ENCODE peak calls at places on chromosomes 1 and 21, in five cellular contexts. R is H1, D is NT2/D1, I is HEK293T, P is GM12878. H is an unnamed sample.

GRCh38 chr1:47940779-47941178 is 56.4 kb downstream of the TRABD2B start:
- DNase-seq in P (no peak), I (no peak), R (no peak), D (no peak), H (no peak)

GRCh38 chr1:11831945-11832725 is 15.4 kb downstream of the NPPA start:
- DNase-seq in P (no peak), D (no peak), I (no peak), R (no peak), H (no peak)

GRCh38 chr1:92853299-92853698 is 21.5 kb downstream of the RPL5 start:
- DNase-seq in R (no peak), D (no peak), I (no peak), P (no peak), H (no peak)

GRCh38 chr1:54857741-54858665 is 29.0 kb downstream of the DHCR24 start:
- DNase-seq in R (no peak), D (no peak), P (no peak), I (no peak), H (no peak)

GRCh38 chr21:15749045-15749867 is 19.5 kb downstream of the USP25 start:
- DNase-seq in D (no peak), R (no peak), P (no peak), I (no peak), H (peak)

GRCh38 chr21:27649323-27649722 is 682.4 kb upstream of the ADAMTS5 start:
- DNase-seq in D (no peak), I (no peak), R (no peak), P (no peak), H (no peak)

GRCh38 chr1:236426215-236426614 is 32.1 kb downstream of the EDARADD start:
- DNase-seq in R (no peak), P (no peak), I (no peak), D (no peak), H (no peak)

GRCh38 chr21:43676391-43676790 is 17.0 kb downstream of the RRP1B start:
- DNase-seq in R (no peak), P (no peak), D (no peak), I (no peak), H (no peak)

GRCh38 chr1:61742620-61743431 is 546 bp downstream of the PATJ start:
- DNase-seq in P (no peak), R (no peak), I (peak), D (no peak), H (peak)

GRCh38 chr21:46137908-46138307 is 17.5 kb downstream of the FTCD start:
- DNase-seq in I (no peak), P (no peak), D (no peak), R (no peak), H (no peak)

GRCh38 chr21:35198004-35198403 is 148.9 kb upstream of the RUNX1 start:
- DNase-seq in D (no peak), I (no peak), R (no peak), P (no peak), H (no peak)

GRCh38 chr1:96487404-96487803 is 234.2 kb upstream of the PTBP2 start:
- DNase-seq in I (no peak), D (no peak), R (no peak), P (no peak), H (no peak)

GRCh38 chr1:14968251-14968812 is 185.2 kb upstream of the TMEM51 start:
- DNase-seq in D (no peak), R (no peak), I (no peak), P (no peak), H (no peak)

GRCh38 chr1:54397090-54397591 is 9.1 kb downstream of the SSBP3 start:
- DNase-seq in D (no peak), I (no peak), P (no peak), R (no peak), H (no peak)

GRCh38 chr1:244712669-244713068 is 59.7 kb downstream of the DESI2 start:
- DNase-seq in P (no peak), R (no peak), D (no peak), I (no peak), H (no peak)

GRCh38 chr1:24216254-24216653 is 29.2 kb upstream of the IFNLR1 start:
- DNase-seq in D (no peak), R (no peak), P (no peak), I (no peak), H (no peak)

GRCh38 chr1:202005958-202006357 is 4.4 kb upstream of the ELF3 start:
- DNase-seq in P (no peak), R (no peak), D (no peak), I (no peak), H (peak)
- TF ChIP-seq SUZ12 in P (no peak), R (no peak), D (no peak), I (no peak), H (no peak)

GRCh38 chr1:162561616-162562451 is at the start of gene UAP1:
- DNase-seq in D (no peak), I (no peak), P (no peak), R (no peak), H (no peak)

GRCh38 chr1:162564762-162565218 is 3.3 kb downstream of the UAP1 start:
- DNase-seq in I (no peak), D (no peak), P (no peak), R (no peak), H (no peak)

GRCh38 chr1:162561037-162561615 is 396 bp upstream of the UAP1 start:
- DNase-seq in R (peak), D (peak), I (peak), P (peak), H (peak)

GRCh38 chr1:162560303-162561036 is 1.1 kb upstream of the UAP1 start:
- DNase-seq in R (no peak), P (no peak), D (no peak), I (no peak), H (peak)

GRCh38 chr1:162562452-162562828 is 918 bp downstream of the UAP1 start:
- DNase-seq in I (no peak), P (no peak), D (no peak), R (no peak), H (peak)
- TF ChIP-seq SUZ12 in I (no peak), P (no peak), D (no peak), R (no peak), H (no peak)

DNA sequence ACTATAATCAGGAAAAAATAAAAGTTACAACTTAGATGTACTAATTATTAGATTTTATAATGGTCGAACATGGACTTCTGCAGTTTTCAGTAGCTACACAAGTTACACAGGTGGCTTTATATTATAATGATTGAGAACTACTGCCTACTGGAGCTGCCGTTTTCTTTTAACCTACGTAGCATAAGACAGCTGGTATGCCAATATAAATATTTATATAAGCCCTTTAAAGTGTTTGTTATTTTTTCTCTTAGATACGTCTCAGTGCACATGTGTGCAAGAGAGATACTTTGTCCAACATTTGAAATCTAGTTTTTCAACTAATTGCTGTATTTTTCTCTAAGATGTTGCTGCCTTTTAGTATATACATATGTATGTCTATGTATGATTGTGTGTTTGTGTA is 42.4 kb downstream of the PDC start:
- DNase-seq in I (no peak), P (no peak), R (no peak), D (no peak), H (no peak)
- TF ChIP-seq SUZ12 in I (no peak), P (no peak), R (no peak), D (no peak), H (no peak)

GRCh38 chr1:181485276-181486097 is 2.2 kb downstream of the CACNA1E start:
- DNase-seq in D (no peak), I (no peak), R (no peak), P (peak), H (no peak)

GRCh38 chr1:181482001-181482430 is 1.3 kb upstream of the CACNA1E start:
- DNase-seq in P (no peak), R (no peak), I (no peak), D (no peak), H (no peak)

GRCh38 chr1:181482521-181483083 is 715 bp upstream of the CACNA1E start:
- DNase-seq in P (no peak), I (peak), D (peak), R (no peak), H (no peak)

GRCh38 chr1:181483084-181483559 is at the start of gene CACNA1E:
- DNase-seq in P (no peak), R (no peak), I (no peak), D (no peak), H (no peak)

DNA sequence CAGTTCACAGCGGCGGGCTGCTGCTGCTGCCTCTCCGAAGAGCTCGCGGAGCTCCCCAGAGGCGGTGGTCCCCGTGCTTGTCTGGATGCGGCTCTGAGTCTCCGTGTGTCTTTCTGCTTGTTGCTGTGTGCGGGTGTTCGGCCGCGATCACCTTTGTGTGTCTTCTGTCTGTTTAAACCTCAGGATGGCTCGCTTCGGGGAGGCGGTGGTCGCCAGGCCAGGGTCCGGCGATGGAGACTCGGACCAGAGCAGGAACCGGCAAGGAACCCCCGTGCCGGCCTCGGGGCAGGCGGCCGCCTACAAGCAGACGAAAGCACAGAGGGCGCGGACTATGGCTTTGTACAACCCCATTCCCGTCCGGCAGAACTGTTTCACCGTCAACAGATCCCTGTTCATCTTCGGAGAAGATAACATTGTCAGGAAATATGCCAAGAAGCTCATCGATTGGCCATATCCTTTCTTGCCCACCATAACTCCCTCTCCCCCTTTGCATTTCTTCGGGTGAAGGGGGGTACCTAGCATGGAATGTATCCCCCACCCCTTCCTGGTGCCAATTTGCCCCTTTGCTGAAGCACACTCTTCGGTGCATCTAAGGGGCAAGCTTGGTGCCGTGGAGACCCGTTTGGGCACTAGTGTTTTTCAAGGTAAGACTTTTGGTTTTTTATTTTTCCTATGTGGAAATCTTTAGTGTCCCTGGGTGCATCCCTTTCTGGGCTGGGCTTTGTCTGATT is 409 bp downstream of the CACNA1E start:
- DNase-seq in P (no peak), I (no peak), D (no peak), R (no peak), H (no peak)
- TF ChIP-seq SUZ12 in P (no peak), I (no peak), D (peak), R (peak), H (no peak)

GRCh38 chr1:197062692-197063091 is 4.4 kb downstream of the F13B start:
- DNase-seq in P (peak), I (no peak), D (no peak), R (no peak), H (no peak)

GRCh38 chr1:197065549-197065948 is 1.5 kb downstream of the F13B start:
- DNase-seq in R (no peak), P (no peak), I (no peak), D (no peak), H (no peak)

GRCh38 chr1:197066719-197067456 is at the start of gene F13B:
- DNase-seq in D (no peak), P (no peak), R (no peak), I (no peak), H (peak)

GRCh38 chr1:197066277-197066676 is 783 bp downstream of the F13B start:
- DNase-seq in R (no peak), P (no peak), D (no peak), I (no peak), H (no peak)

GRCh38 chr1:197063212-197063611 is 3.8 kb downstream of the F13B start:
- DNase-seq in P (no peak), D (no peak), I (no peak), R (no peak), H (no peak)
- TF ChIP-seq SUZ12 in P (no peak), D (no peak), I (no peak), R (no peak), H (no peak)

DNA sequence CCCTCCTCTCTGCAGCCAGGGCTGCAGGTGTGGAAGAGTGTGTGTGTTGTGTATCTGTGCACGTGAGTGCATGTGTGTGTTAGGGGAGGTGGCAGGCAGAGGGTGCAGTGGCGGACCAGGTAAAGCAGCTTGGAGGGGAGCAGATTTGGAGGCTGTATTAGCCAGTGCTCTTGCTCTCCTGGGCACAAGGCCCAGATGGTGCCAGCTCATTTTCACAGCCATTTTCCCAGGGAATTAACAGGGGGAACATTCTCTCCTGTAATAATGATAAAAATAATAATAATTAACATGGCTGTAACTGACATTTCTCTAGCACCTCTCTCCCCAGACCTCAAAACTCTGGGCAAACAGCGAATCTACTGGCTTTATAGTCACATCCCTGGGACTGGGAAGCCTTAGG is 43.6 kb downstream of the LRRN2 start:
- DNase-seq in D (no peak), P (no peak), R (no peak), I (no peak), H (no peak)
- TF ChIP-seq SUZ12 in D (no peak), P (no peak), R (no peak), I (no peak), H (no peak)

GRCh38 chr1:20728371-20729154 is 3.9 kb downstream of the SH2D5 start:
- DNase-seq in I (no peak), R (no peak), P (no peak), D (no peak), H (no peak)
- TF ChIP-seq SUZ12 in I (no peak), R (no peak), P (no peak), D (no peak), H (no peak)

DNA sequence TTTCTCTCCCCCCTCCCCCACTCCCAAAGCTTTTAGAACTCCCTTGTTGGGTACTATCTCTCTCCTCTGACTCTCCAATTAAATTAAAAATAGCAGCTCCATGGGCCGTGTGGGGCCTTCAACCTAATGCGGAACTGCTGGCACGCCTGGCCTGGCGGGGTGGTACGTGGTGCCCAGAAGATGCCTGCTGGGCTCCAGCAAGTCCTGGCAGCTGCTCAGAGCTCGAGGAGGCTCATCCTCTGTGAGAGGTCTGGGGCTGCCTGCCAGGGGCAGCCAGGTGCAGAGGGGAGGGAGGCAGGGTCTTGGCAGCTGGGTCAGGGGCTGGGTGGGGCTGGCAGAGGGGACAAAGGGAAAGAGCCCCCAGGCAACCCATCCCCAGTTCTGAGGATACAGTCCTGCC is 74.4 kb downstream of the ACTL8 start:
- DNase-seq in I (no peak), D (no peak), P (no peak), R (no peak), H (no peak)
- TF ChIP-seq SUZ12 in I (no peak), D (no peak), P (no peak), R (no peak), H (no peak)

H was measured in HepG2.